ENCODE peak calls at places on chromosomes 6 and 20, in six cellular contexts. U, Z, H, E, P and X are unnamed samples.

GRCh38 chr6:17705428-17705777 is 1.3 kb downstream of the NUP153 start:
- DNase-seq in U (no peak), Z (peak; percentile 43), H (peak; percentile 86), E (peak; percentile 70), P (peak; percentile 47), X (no peak)

GRCh38 chr20:41249371-41249770 is 68.2 kb downstream of the ZHX3 start:
- DNase-seq in U (peak; percentile 65), Z (no peak), H (peak; percentile 90), E (peak; percentile 92), P (peak; percentile 53), X (no peak)

GRCh38 chr6:87661503-87661902 is 40.5 kb downstream of the AKIRIN2 start:
- DNase-seq in U (no peak), Z (no peak), H (no peak), E (no peak), P (no peak), X (no peak)

GRCh38 chr6:167937301-167937700 is 60.2 kb upstream of the KIF25 start:
- DNase-seq in U (no peak), Z (no peak), H (no peak), E (no peak), P (no peak), X (no peak)

GRCh38 chr6:136404007-136404406 is 114.4 kb upstream of the BCLAF1 start:
- DNase-seq in U (no peak), Z (no peak), H (no peak), E (no peak), P (no peak), X (no peak)

GRCh38 chr6:160583805-160584204 is 80.3 kb downstream of the LPA start:
- DNase-seq in U (no peak), Z (no peak), H (no peak), E (no peak), P (no peak), X (no peak)

GRCh38 chr6:91166271-91166670 is 579.4 kb upstream of the MAP3K7 start:
- DNase-seq in U (no peak), Z (no peak), H (no peak), E (no peak), P (no peak), X (no peak)

GRCh38 chr20:61891476-61891875 is 174.2 kb downstream of the TAF4 start:
- DNase-seq in U (no peak), Z (no peak), H (no peak), E (no peak), P (no peak), X (no peak)

GRCh38 chr6:37903671-37904355 is 84.3 kb downstream of the ZFAND3 start:
- DNase-seq in U (no peak), Z (no peak), H (no peak), E (no peak), P (no peak), X (no peak)

GRCh38 chr6:571892-572291 is 85.0 kb downstream of the HUS1B start:
- DNase-seq in U (no peak), Z (no peak), H (no peak), E (no peak), P (no peak), X (no peak)

GRCh38 chr6:14066782-14067406 is 50.7 kb upstream of the CD83 start:
- DNase-seq in U (no peak), Z (peak; percentile 68), H (no peak), E (peak; percentile 47), P (no peak), X (peak; percentile 23)

GRCh38 chr6:136035378-136036070 is 184.0 kb downstream of the PDE7B start:
- DNase-seq in U (no peak), Z (no peak), H (no peak), E (no peak), P (no peak), X (no peak)

GRCh38 chr6:46510656-46511055 is 19.4 kb upstream of the RCAN2 start:
- DNase-seq in U (no peak), Z (no peak), H (no peak), E (peak; percentile 90), P (peak; percentile 37), X (no peak)

GRCh38 chr6:142702501-142703460 is 242.2 kb downstream of the HIVEP2 start:
- DNase-seq in U (peak; percentile 13), Z (peak; percentile 11), H (no peak), E (no peak), P (peak; percentile 76), X (no peak)

GRCh38 chr6:106056738-106057390 is 29.3 kb upstream of the PRDM1 start:
- DNase-seq in U (no peak), Z (no peak), H (no peak), E (no peak), P (no peak), X (no peak)

GRCh38 chr6:144712541-144712940 is 427.4 kb downstream of the UTRN start:
- DNase-seq in U (no peak), Z (no peak), H (no peak), E (no peak), P (no peak), X (no peak)

GRCh38 chr20:37356387-37356786 is 10.4 kb downstream of the SRC start:
- DNase-seq in U (peak; percentile 66), Z (no peak), H (peak; percentile 80), E (no peak), P (peak; percentile 82), X (peak; percentile 76)

GRCh38 chr20:44861547-44862006 is 23.9 kb upstream of the YWHAB start:
- DNase-seq in U (no peak), Z (no peak), H (peak; percentile 89), E (peak; percentile 16), P (no peak), X (no peak)

GRCh38 chr6:82555801-82556200 is 192.2 kb downstream of the TPBG start:
- DNase-seq in U (no peak), Z (no peak), H (no peak), E (no peak), P (no peak), X (no peak)

GRCh38 chr6:90175627-90176538 is 120.8 kb downstream of the BACH2 start:
- DNase-seq in U (no peak), Z (no peak), H (no peak), E (no peak), P (no peak), X (peak; percentile 40)

GRCh38 chr6:36853325-36853724 is 14.1 kb upstream of the CPNE5 start:
- DNase-seq in U (no peak), Z (no peak), H (no peak), E (peak; percentile 69), P (peak; percentile 69), X (no peak)

GRCh38 chr6:106159531-106159940 is 73.4 kb downstream of the PRDM1 start:
- DNase-seq in U (no peak), Z (no peak), H (no peak), E (peak; percentile 86), P (no peak), X (no peak)

GRCh38 chr20:11965602-11966001 is 47.9 kb downstream of the BTBD3 start:
- DNase-seq in U (no peak), Z (no peak), H (no peak), E (no peak), P (no peak), X (no peak)
- TF ChIP-seq CTCF in U (no peak), Z (no peak), H (no peak), E (peak; percentile 41), P (no peak), X (no peak)

GRCh38 chr6:108164815-108165706 is 761 bp upstream of the NR2E1 start:
- DNase-seq in U (no peak), Z (no peak), H (no peak), E (no peak), P (no peak), X (no peak)
- H3K4me3 ChIP-seq in U (peak overlapping the region; percentile 14), Z (no peak overlapping the region), H (peak overlapping the region; percentile 56), E (no peak overlapping the region), P (no peak overlapping the region), X (peak overlapping the region; percentile 32)

GRCh38 chr20:58544301-58544700 is 29.1 kb upstream of the APCDD1L start:
- DNase-seq in U (no peak), Z (no peak), H (no peak), E (no peak), P (no peak), X (peak; percentile 19)

GRCh38 chr20:58543274-58543673 is 28.1 kb upstream of the APCDD1L start:
- DNase-seq in U (no peak), Z (no peak), H (no peak), E (no peak), P (no peak), X (no peak)

GRCh38 chr20:58546312-58546711 is 31.1 kb upstream of the APCDD1L start:
- DNase-seq in U (no peak), Z (no peak), H (no peak), E (no peak), P (no peak), X (no peak)

GRCh38 chr20:58545565-58546195 is 30.5 kb upstream of the APCDD1L start:
- DNase-seq in U (no peak), Z (no peak), H (no peak), E (peak; percentile 12), P (no peak), X (peak; percentile 8)

GRCh38 chr20:58544891-58545290 is 29.7 kb upstream of the APCDD1L start:
- DNase-seq in U (no peak), Z (no peak), H (no peak), E (no peak), P (no peak), X (no peak)
- H3K27ac ChIP-seq in U (no peak overlapping the region), Z (no peak overlapping the region), H (no peak overlapping the region), E (no peak overlapping the region), P (no peak overlapping the region), X (no peak overlapping the region)

GRCh38 chr6:26032387-26033131 is 54.7 kb upstream of the HFE start:
- DNase-seq in U (no peak), Z (peak; percentile 55), H (no peak), E (peak; percentile 22), P (no peak), X (no peak)

GRCh38 chr6:26031151-26031594 is 56.1 kb upstream of the HFE start:
- DNase-seq in U (no peak), Z (no peak), H (no peak), E (no peak), P (no peak), X (no peak)

GRCh38 chr6:26030716-26031115 is 56.5 kb upstream of the HFE start:
- DNase-seq in U (no peak), Z (no peak), H (no peak), E (no peak), P (no peak), X (no peak)

GRCh38 chr6:26033132-26033941 is 53.9 kb upstream of the HFE start:
- DNase-seq in U (peak; percentile 54), Z (peak; percentile 88), H (peak; percentile 88), E (peak; percentile 94), P (peak; percentile 73), X (peak; percentile 64)

GRCh38 chr6:26031595-26032386 is 55.4 kb upstream of the HFE start:
- DNase-seq in U (peak; percentile 35), Z (peak; percentile 97), H (peak; percentile 84), E (peak; percentile 98), P (peak; percentile 86), X (peak; percentile 81)
- TF ChIP-seq CTCF in U (no peak), Z (peak; percentile 32), H (no peak), E (peak; percentile 39), P (no peak), X (no peak)